ENCODE peak calls at places on chromosomes 11 and 22, in ten cellular contexts. One of them, this sample, is unnamed.

GRCh38 chr22:27996981-27997380 is 77.9 kb upstream of the PITPNB start:
- DNase-seq in PC-3: no peak
- DNase-seq in GM23248: no peak
- DNase-seq in IMR-90: no peak
- DNase-seq in neuronal stem cell: no peak
- DNase-seq in mammary epithelial cell: no peak
- DNase-seq in HCT116: no peak
- DNase-seq in fibroblast of lung: no peak
- DNase-seq in K562: no peak
- DNase-seq in hepatocyte: no peak
- DNase-seq in this sample: no peak

GRCh38 chr22:39349967-39350802 is at the start of gene SYNGR1:
- DNase-seq in hepatocyte: peak
- DNase-seq in HCT116: no peak
- DNase-seq in K562: no peak
- DNase-seq in fibroblast of lung: no peak
- DNase-seq in GM23248: peak
- DNase-seq in mammary epithelial cell: no peak
- DNase-seq in PC-3: no peak
- DNase-seq in IMR-90: no peak
- DNase-seq in neuronal stem cell: peak
- DNase-seq in this sample: peak

GRCh38 chr11:31926816-31927528 is 115.8 kb upstream of the PAX6 start:
- DNase-seq in IMR-90: no peak
- DNase-seq in PC-3: no peak
- DNase-seq in HCT116: no peak
- DNase-seq in K562: no peak
- DNase-seq in neuronal stem cell: no peak
- DNase-seq in hepatocyte: no peak
- DNase-seq in mammary epithelial cell: no peak
- DNase-seq in fibroblast of lung: no peak
- DNase-seq in GM23248: no peak
- DNase-seq in this sample: no peak

GRCh38 chr11:67516806-67517205 is 6.4 kb downstream of the CABP2 start:
- DNase-seq in hepatocyte: no peak
- DNase-seq in neuronal stem cell: no peak
- DNase-seq in K562: no peak
- DNase-seq in HCT116: no peak
- DNase-seq in GM23248: no peak
- DNase-seq in PC-3: no peak
- DNase-seq in IMR-90: no peak
- DNase-seq in mammary epithelial cell: no peak
- DNase-seq in fibroblast of lung: no peak
- DNase-seq in this sample: no peak

GRCh38 chr22:17472886-17473285 is 90.4 kb upstream of the SLC25A18 start:
- DNase-seq in hepatocyte: no peak
- DNase-seq in GM23248: no peak
- DNase-seq in HCT116: no peak
- DNase-seq in fibroblast of lung: no peak
- DNase-seq in K562: no peak
- DNase-seq in PC-3: no peak
- DNase-seq in IMR-90: no peak
- DNase-seq in neuronal stem cell: peak
- DNase-seq in mammary epithelial cell: no peak
- DNase-seq in this sample: no peak

GRCh38 chr11:130068986-130069683 is 559 bp upstream of the APLP2 start:
- DNase-seq in HCT116: peak
- DNase-seq in K562: no peak
- DNase-seq in mammary epithelial cell: peak
- DNase-seq in hepatocyte: peak
- DNase-seq in GM23248: peak
- DNase-seq in neuronal stem cell: no peak
- DNase-seq in fibroblast of lung: peak
- DNase-seq in PC-3: peak
- DNase-seq in IMR-90: peak
- DNase-seq in this sample: peak

GRCh38 chr11:70036971-70037882 is 40.9 kb upstream of the ANO1 start:
- DNase-seq in neuronal stem cell: no peak
- DNase-seq in IMR-90: no peak
- DNase-seq in HCT116: no peak
- DNase-seq in GM23248: no peak
- DNase-seq in mammary epithelial cell: no peak
- DNase-seq in K562: no peak
- DNase-seq in hepatocyte: no peak
- DNase-seq in fibroblast of lung: no peak
- DNase-seq in PC-3: no peak
- DNase-seq in this sample: no peak

GRCh38 chr22:40006641-40007040 is 11.9 kb downstream of the FAM83F start:
- DNase-seq in hepatocyte: no peak
- DNase-seq in PC-3: no peak
- DNase-seq in HCT116: no peak
- DNase-seq in GM23248: no peak
- DNase-seq in K562: no peak
- DNase-seq in neuronal stem cell: no peak
- DNase-seq in IMR-90: no peak
- DNase-seq in mammary epithelial cell: no peak
- DNase-seq in fibroblast of lung: no peak
- DNase-seq in this sample: no peak

GRCh38 chr11:82494988-82495432 is 238.7 kb downstream of the FAM181B start:
- DNase-seq in K562: no peak
- DNase-seq in fibroblast of lung: no peak
- DNase-seq in IMR-90: no peak
- DNase-seq in hepatocyte: peak
- DNase-seq in mammary epithelial cell: peak
- DNase-seq in HCT116: no peak
- DNase-seq in PC-3: peak
- DNase-seq in GM23248: no peak
- DNase-seq in neuronal stem cell: no peak
- DNase-seq in this sample: peak

GRCh38 chr11:110432713-110433392 is 3.1 kb downstream of the FDX1 start:
- DNase-seq in neuronal stem cell: no peak
- DNase-seq in PC-3: peak
- DNase-seq in fibroblast of lung: peak
- DNase-seq in mammary epithelial cell: no peak
- DNase-seq in IMR-90: peak
- DNase-seq in HCT116: no peak
- DNase-seq in GM23248: no peak
- DNase-seq in K562: no peak
- DNase-seq in hepatocyte: no peak
- DNase-seq in this sample: no peak

DNA sequence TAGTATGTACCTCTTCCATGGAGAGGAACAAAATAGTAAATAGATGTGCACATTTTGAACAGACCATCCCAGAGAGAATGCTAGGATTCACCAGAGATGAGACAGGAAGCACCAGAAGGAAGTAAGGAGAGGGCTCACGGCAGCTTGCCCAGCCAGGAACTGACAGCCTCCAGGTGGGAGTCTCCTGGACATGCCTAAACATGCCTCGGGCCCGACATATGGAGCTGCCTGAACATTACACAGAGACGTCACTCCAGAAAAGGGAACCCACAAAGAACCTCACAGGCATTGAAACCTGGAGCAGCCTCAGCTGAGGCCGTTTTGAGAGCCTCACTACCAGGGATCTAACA is 67.4 kb downstream of the BRD1 start:
- DNase-seq in mammary epithelial cell: peak
- DNase-seq in fibroblast of lung: no peak
- DNase-seq in neuronal stem cell: no peak
- DNase-seq in HCT116: no peak
- DNase-seq in PC-3: no peak
- DNase-seq in GM23248: no peak
- DNase-seq in K562: no peak
- DNase-seq in IMR-90: no peak
- DNase-seq in hepatocyte: no peak
- DNase-seq in this sample: no peak
- H2AFZ ChIP-seq in mammary epithelial cell: peak
- H2AFZ ChIP-seq in fibroblast of lung: no peak
- H2AFZ ChIP-seq in neuronal stem cell: peak
- H2AFZ ChIP-seq in HCT116: peak
- H2AFZ ChIP-seq in PC-3: no peak
- H2AFZ ChIP-seq in GM23248: no peak
- H2AFZ ChIP-seq in K562: no peak
- H2AFZ ChIP-seq in IMR-90: peak
- H2AFZ ChIP-seq in hepatocyte: no peak
- H2AFZ ChIP-seq in this sample: no peak

GRCh38 chr11:128392259-128392658 is 195.1 kb downstream of the ETS1 start:
- DNase-seq in neuronal stem cell: no peak
- DNase-seq in fibroblast of lung: no peak
- DNase-seq in mammary epithelial cell: no peak
- DNase-seq in hepatocyte: no peak
- DNase-seq in GM23248: no peak
- DNase-seq in IMR-90: no peak
- DNase-seq in K562: no peak
- DNase-seq in HCT116: no peak
- DNase-seq in PC-3: no peak
- DNase-seq in this sample: no peak

GRCh38 chr11:128397362-128397761 is 190.0 kb downstream of the ETS1 start:
- DNase-seq in fibroblast of lung: no peak
- DNase-seq in neuronal stem cell: no peak
- DNase-seq in HCT116: no peak
- DNase-seq in GM23248: no peak
- DNase-seq in IMR-90: no peak
- DNase-seq in hepatocyte: no peak
- DNase-seq in mammary epithelial cell: no peak
- DNase-seq in PC-3: no peak
- DNase-seq in K562: no peak
- DNase-seq in this sample: no peak

GRCh38 chr11:128398517-128399152 is 188.7 kb downstream of the ETS1 start:
- DNase-seq in neuronal stem cell: no peak
- DNase-seq in fibroblast of lung: no peak
- DNase-seq in GM23248: no peak
- DNase-seq in mammary epithelial cell: no peak
- DNase-seq in IMR-90: no peak
- DNase-seq in K562: no peak
- DNase-seq in hepatocyte: no peak
- DNase-seq in PC-3: no peak
- DNase-seq in HCT116: no peak
- DNase-seq in this sample: peak

GRCh38 chr11:128391809-128392208 is 195.5 kb downstream of the ETS1 start:
- DNase-seq in neuronal stem cell: no peak
- DNase-seq in K562: no peak
- DNase-seq in mammary epithelial cell: no peak
- DNase-seq in fibroblast of lung: no peak
- DNase-seq in IMR-90: no peak
- DNase-seq in GM23248: no peak
- DNase-seq in HCT116: no peak
- DNase-seq in hepatocyte: no peak
- DNase-seq in PC-3: no peak
- DNase-seq in this sample: no peak

GRCh38 chr11:128394436-128395089 is 192.8 kb downstream of the ETS1 start:
- DNase-seq in PC-3: no peak
- DNase-seq in mammary epithelial cell: no peak
- DNase-seq in hepatocyte: no peak
- DNase-seq in HCT116: no peak
- DNase-seq in fibroblast of lung: peak
- DNase-seq in neuronal stem cell: no peak
- DNase-seq in IMR-90: peak
- DNase-seq in GM23248: peak
- DNase-seq in K562: no peak
- DNase-seq in this sample: no peak
- H2AFZ ChIP-seq in PC-3: no peak
- H2AFZ ChIP-seq in mammary epithelial cell: no peak
- H2AFZ ChIP-seq in hepatocyte: no peak
- H2AFZ ChIP-seq in HCT116: no peak
- H2AFZ ChIP-seq in fibroblast of lung: no peak
- H2AFZ ChIP-seq in neuronal stem cell: no peak
- H2AFZ ChIP-seq in IMR-90: no peak
- H2AFZ ChIP-seq in GM23248: no peak
- H2AFZ ChIP-seq in K562: no peak
- H2AFZ ChIP-seq in this sample: no peak

DNA sequence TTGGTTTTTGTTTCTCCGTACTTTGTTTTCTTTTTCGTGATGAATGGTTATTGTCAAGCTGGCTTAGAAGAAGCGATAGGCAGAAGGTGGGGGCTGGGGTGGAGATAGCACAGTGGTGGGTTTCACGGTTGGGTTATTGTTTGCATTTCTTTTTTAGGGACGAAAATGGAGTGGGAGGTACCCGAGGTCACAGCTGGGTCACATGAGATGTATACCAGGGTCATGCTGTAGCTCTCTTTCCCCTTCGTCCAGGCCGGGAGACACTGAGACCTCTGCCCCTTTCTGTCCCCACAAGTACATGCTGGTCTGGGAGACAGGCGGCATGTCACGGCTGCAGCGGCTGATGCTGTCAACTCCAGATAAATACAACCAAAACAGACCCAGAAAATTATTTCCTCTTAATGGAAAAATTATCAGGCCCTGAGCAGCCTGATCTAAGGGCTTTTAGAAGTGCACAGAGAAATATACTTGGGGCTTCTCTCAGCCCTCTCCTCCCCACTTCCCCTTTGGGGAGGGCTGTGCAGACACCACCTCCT is 374.4 kb downstream of the CADM1 start:
- DNase-seq in mammary epithelial cell: no peak
- DNase-seq in hepatocyte: no peak
- DNase-seq in K562: no peak
- DNase-seq in GM23248: no peak
- DNase-seq in neuronal stem cell: no peak
- DNase-seq in fibroblast of lung: no peak
- DNase-seq in IMR-90: no peak
- DNase-seq in HCT116: no peak
- DNase-seq in PC-3: no peak
- DNase-seq in this sample: no peak
- H2AFZ ChIP-seq in mammary epithelial cell: no peak
- H2AFZ ChIP-seq in hepatocyte: no peak
- H2AFZ ChIP-seq in K562: no peak
- H2AFZ ChIP-seq in GM23248: no peak
- H2AFZ ChIP-seq in neuronal stem cell: no peak
- H2AFZ ChIP-seq in fibroblast of lung: no peak
- H2AFZ ChIP-seq in IMR-90: no peak
- H2AFZ ChIP-seq in HCT116: no peak
- H2AFZ ChIP-seq in PC-3: no peak
- H2AFZ ChIP-seq in this sample: no peak

DNA sequence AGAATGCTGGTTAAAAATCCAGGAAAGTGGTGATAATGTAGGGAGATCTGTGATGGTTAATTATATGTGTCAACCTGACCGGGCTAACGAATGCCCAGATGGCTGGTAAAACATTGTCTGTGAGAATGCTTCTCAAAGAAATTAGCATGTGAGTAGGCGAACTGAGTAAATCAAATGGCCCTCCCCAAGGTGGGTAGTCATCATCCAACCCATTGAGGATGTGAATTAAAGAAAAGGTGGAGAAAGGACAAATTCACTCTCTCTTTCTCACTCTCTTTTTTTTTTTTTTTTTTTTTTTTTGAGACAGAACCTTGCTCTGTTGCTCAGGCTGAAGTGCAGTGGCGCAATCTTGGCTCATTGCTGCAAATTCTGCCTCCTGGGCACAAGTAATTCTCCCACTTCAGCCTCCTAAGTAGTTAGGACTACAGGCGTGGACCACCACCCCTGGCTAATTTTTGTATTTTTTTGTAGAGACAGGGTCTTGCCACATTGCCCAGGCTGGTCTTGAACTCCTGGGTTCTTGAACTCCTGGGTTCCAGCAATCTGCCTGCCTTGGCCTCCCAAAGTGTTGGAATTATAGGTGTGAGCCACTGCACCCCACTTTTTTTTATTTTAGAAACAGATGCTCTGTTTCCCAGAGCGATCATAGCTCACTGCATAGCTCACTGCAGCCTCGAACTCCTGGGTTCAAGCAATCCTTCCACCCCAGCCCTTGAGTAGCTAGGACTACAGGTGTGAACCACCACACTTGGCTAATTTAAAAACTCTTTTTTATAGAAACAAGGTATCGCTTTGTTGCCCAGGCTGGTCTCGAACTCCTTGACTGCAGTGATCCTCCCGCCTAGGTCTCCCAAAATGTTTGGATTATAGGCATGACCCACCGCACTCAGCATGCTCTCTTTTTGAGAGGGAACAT is 22.0 kb upstream of the P2RY6 start:
- DNase-seq in IMR-90: no peak
- DNase-seq in HCT116: no peak
- DNase-seq in GM23248: no peak
- DNase-seq in PC-3: no peak
- DNase-seq in mammary epithelial cell: peak
- DNase-seq in K562: no peak
- DNase-seq in fibroblast of lung: no peak
- DNase-seq in hepatocyte: no peak
- DNase-seq in neuronal stem cell: no peak
- DNase-seq in this sample: no peak
- H2AFZ ChIP-seq in IMR-90: no peak
- H2AFZ ChIP-seq in HCT116: no peak
- H2AFZ ChIP-seq in GM23248: no peak
- H2AFZ ChIP-seq in PC-3: no peak
- H2AFZ ChIP-seq in mammary epithelial cell: no peak
- H2AFZ ChIP-seq in K562: peak
- H2AFZ ChIP-seq in fibroblast of lung: no peak
- H2AFZ ChIP-seq in hepatocyte: no peak
- H2AFZ ChIP-seq in neuronal stem cell: no peak
- H2AFZ ChIP-seq in this sample: no peak